ENCODE peak calls at places on chromosomes 13 and 19, in nine cellular contexts. One of them, this sample, is unnamed.

GRCh38 chr19:1408300-1409203 is 1.2 kb downstream of the DAZAP1 start:
- DNase-seq in ovary: peak
- DNase-seq in heart right ventricle: peak
- DNase-seq in M059J: peak
- DNase-seq in Ammon's horn: no peak
- DNase-seq in left lobe of liver: no peak
- DNase-seq in EL: peak
- DNase-seq in G401: peak
- DNase-seq in stimulated activated CD4-positive, alpha-beta T cell treated with anti-CD3 and anti-CD28 coated beads, Interleukin-2, amount 100 ng/mL, for 48 hours: peak
- DNase-seq in this sample: peak

GRCh38 chr19:29591670-29592069 is 14.4 kb upstream of the POP4 start:
- DNase-seq in ovary: no peak
- DNase-seq in heart right ventricle: no peak
- DNase-seq in M059J: no peak
- DNase-seq in Ammon's horn: no peak
- DNase-seq in left lobe of liver: no peak
- DNase-seq in EL: no peak
- DNase-seq in G401: no peak
- DNase-seq in stimulated activated CD4-positive, alpha-beta T cell treated with anti-CD3 and anti-CD28 coated beads, Interleukin-2, amount 100 ng/mL, for 48 hours: no peak
- DNase-seq in this sample: no peak

GRCh38 chr19:42092350-42092749 is 16.4 kb downstream of the ZNF574 start:
- DNase-seq in ovary: no peak
- DNase-seq in heart right ventricle: no peak
- DNase-seq in M059J: peak
- DNase-seq in Ammon's horn: no peak
- DNase-seq in left lobe of liver: no peak
- DNase-seq in EL: peak
- DNase-seq in G401: no peak
- DNase-seq in stimulated activated CD4-positive, alpha-beta T cell treated with anti-CD3 and anti-CD28 coated beads, Interleukin-2, amount 100 ng/mL, for 48 hours: peak
- DNase-seq in this sample: peak

GRCh38 chr13:109323338-109323737 is 463.0 kb downstream of the IRS2 start:
- DNase-seq in ovary: no peak
- DNase-seq in heart right ventricle: no peak
- DNase-seq in M059J: no peak
- DNase-seq in Ammon's horn: no peak
- DNase-seq in left lobe of liver: no peak
- DNase-seq in EL: no peak
- DNase-seq in G401: no peak
- DNase-seq in stimulated activated CD4-positive, alpha-beta T cell treated with anti-CD3 and anti-CD28 coated beads, Interleukin-2, amount 100 ng/mL, for 48 hours: no peak
- DNase-seq in this sample: no peak

GRCh38 chr13:41028051-41028450 is 8.9 kb upstream of the ELF1 start:
- DNase-seq in ovary: no peak
- DNase-seq in heart right ventricle: no peak
- DNase-seq in M059J: peak
- DNase-seq in Ammon's horn: no peak
- DNase-seq in left lobe of liver: no peak
- DNase-seq in EL: peak
- DNase-seq in G401: no peak
- DNase-seq in stimulated activated CD4-positive, alpha-beta T cell treated with anti-CD3 and anti-CD28 coated beads, Interleukin-2, amount 100 ng/mL, for 48 hours: no peak
- DNase-seq in this sample: no peak

GRCh38 chr19:6055013-6055795 is 55.1 kb downstream of the RFX2 start:
- DNase-seq in ovary: no peak
- DNase-seq in heart right ventricle: no peak
- DNase-seq in M059J: no peak
- DNase-seq in Ammon's horn: no peak
- DNase-seq in left lobe of liver: peak
- DNase-seq in EL: no peak
- DNase-seq in G401: no peak
- DNase-seq in stimulated activated CD4-positive, alpha-beta T cell treated with anti-CD3 and anti-CD28 coated beads, Interleukin-2, amount 100 ng/mL, for 48 hours: no peak
- DNase-seq in this sample: no peak

GRCh38 chr19:6733338-6734095 is 3.9 kb downstream of the GPR108 start:
- DNase-seq in ovary: no peak
- DNase-seq in heart right ventricle: no peak
- DNase-seq in M059J: no peak
- DNase-seq in Ammon's horn: no peak
- DNase-seq in left lobe of liver: no peak
- DNase-seq in EL: no peak
- DNase-seq in G401: no peak
- DNase-seq in stimulated activated CD4-positive, alpha-beta T cell treated with anti-CD3 and anti-CD28 coated beads, Interleukin-2, amount 100 ng/mL, for 48 hours: no peak
- DNase-seq in this sample: no peak

GRCh38 chr13:114319441-114319871 is 5.2 kb downstream of the CHAMP1 start:
- DNase-seq in ovary: no peak
- DNase-seq in heart right ventricle: no peak
- DNase-seq in M059J: peak
- DNase-seq in Ammon's horn: no peak
- DNase-seq in left lobe of liver: no peak
- DNase-seq in EL: peak
- DNase-seq in G401: no peak
- DNase-seq in stimulated activated CD4-positive, alpha-beta T cell treated with anti-CD3 and anti-CD28 coated beads, Interleukin-2, amount 100 ng/mL, for 48 hours: no peak
- DNase-seq in this sample: no peak

GRCh38 chr13:60227168-60227567 is 63.4 kb upstream of the DIAPH3 start:
- DNase-seq in ovary: no peak
- DNase-seq in heart right ventricle: no peak
- DNase-seq in M059J: no peak
- DNase-seq in Ammon's horn: no peak
- DNase-seq in left lobe of liver: no peak
- DNase-seq in EL: no peak
- DNase-seq in G401: no peak
- DNase-seq in stimulated activated CD4-positive, alpha-beta T cell treated with anti-CD3 and anti-CD28 coated beads, Interleukin-2, amount 100 ng/mL, for 48 hours: no peak
- DNase-seq in this sample: no peak

GRCh38 chr13:45167611-45168554 is 33.0 kb downstream of the KCTD4 start:
- DNase-seq in ovary: no peak
- DNase-seq in heart right ventricle: peak
- DNase-seq in M059J: peak
- DNase-seq in Ammon's horn: no peak
- DNase-seq in left lobe of liver: peak
- DNase-seq in EL: no peak
- DNase-seq in G401: no peak
- DNase-seq in stimulated activated CD4-positive, alpha-beta T cell treated with anti-CD3 and anti-CD28 coated beads, Interleukin-2, amount 100 ng/mL, for 48 hours: no peak
- DNase-seq in this sample: no peak

GRCh38 chr13:98422046-98422445 is 154.9 kb downstream of the STK24 start:
- DNase-seq in ovary: no peak
- DNase-seq in heart right ventricle: no peak
- DNase-seq in M059J: no peak
- DNase-seq in Ammon's horn: no peak
- DNase-seq in left lobe of liver: no peak
- DNase-seq in EL: no peak
- DNase-seq in G401: no peak
- DNase-seq in stimulated activated CD4-positive, alpha-beta T cell treated with anti-CD3 and anti-CD28 coated beads, Interleukin-2, amount 100 ng/mL, for 48 hours: no peak
- DNase-seq in this sample: no peak

GRCh38 chr19:18441804-18442788 is 4.2 kb upstream of the ISYNA1 start:
- DNase-seq in ovary: no peak
- DNase-seq in heart right ventricle: no peak
- DNase-seq in M059J: no peak
- DNase-seq in Ammon's horn: no peak
- DNase-seq in left lobe of liver: no peak
- DNase-seq in EL: no peak
- DNase-seq in G401: no peak
- DNase-seq in stimulated activated CD4-positive, alpha-beta T cell treated with anti-CD3 and anti-CD28 coated beads, Interleukin-2, amount 100 ng/mL, for 48 hours: no peak
- DNase-seq in this sample: no peak

GRCh38 chr19:44066305-44066704 is 5.7 kb upstream of the ZNF284 start:
- DNase-seq in ovary: no peak
- DNase-seq in heart right ventricle: no peak
- DNase-seq in M059J: no peak
- DNase-seq in Ammon's horn: no peak
- DNase-seq in left lobe of liver: no peak
- DNase-seq in EL: no peak
- DNase-seq in G401: no peak
- DNase-seq in stimulated activated CD4-positive, alpha-beta T cell treated with anti-CD3 and anti-CD28 coated beads, Interleukin-2, amount 100 ng/mL, for 48 hours: no peak
- DNase-seq in this sample: no peak

GRCh38 chr13:46006688-46007452 is 45.7 kb downstream of the ZC3H13 start:
- DNase-seq in ovary: no peak
- DNase-seq in heart right ventricle: no peak
- DNase-seq in M059J: peak
- DNase-seq in Ammon's horn: no peak
- DNase-seq in left lobe of liver: no peak
- DNase-seq in EL: peak
- DNase-seq in G401: no peak
- DNase-seq in stimulated activated CD4-positive, alpha-beta T cell treated with anti-CD3 and anti-CD28 coated beads, Interleukin-2, amount 100 ng/mL, for 48 hours: no peak
- DNase-seq in this sample: no peak

GRCh38 chr19:46787040-46787330 is 1.4 kb downstream of the SLC1A5 start:
- DNase-seq in ovary: no peak
- DNase-seq in heart right ventricle: no peak
- DNase-seq in M059J: no peak
- DNase-seq in Ammon's horn: no peak
- DNase-seq in left lobe of liver: no peak
- DNase-seq in EL: no peak
- DNase-seq in G401: no peak
- DNase-seq in stimulated activated CD4-positive, alpha-beta T cell treated with anti-CD3 and anti-CD28 coated beads, Interleukin-2, amount 100 ng/mL, for 48 hours: no peak
- DNase-seq in this sample: no peak

GRCh38 chr13:102440259-102440936 is 38.5 kb upstream of the FGF14 start:
- DNase-seq in ovary: no peak
- DNase-seq in heart right ventricle: no peak
- DNase-seq in M059J: no peak
- DNase-seq in Ammon's horn: no peak
- DNase-seq in left lobe of liver: peak
- DNase-seq in EL: no peak
- DNase-seq in G401: no peak
- DNase-seq in stimulated activated CD4-positive, alpha-beta T cell treated with anti-CD3 and anti-CD28 coated beads, Interleukin-2, amount 100 ng/mL, for 48 hours: no peak
- DNase-seq in this sample: no peak

This sample was measured in naive B cell.